ENCODE peak calls at places on chromosomes 16 and 17, in six cellular contexts. D, K, P, E, V and H are unnamed samples.

GRCh38 chr16:53849585-53849984 is 145.6 kb downstream of the FTO start:
- DNase-seq in P (no peak), E (peak; percentile 3), D (no peak), V (no peak), K (no peak), H (no peak)

GRCh38 chr17:17462048-17462824 is 14.6 kb upstream of the MED9 start:
- DNase-seq in K (no peak), D (no peak), E (no peak), P (no peak), V (no peak), H (no peak)

GRCh38 chr16:4980691-4981090 is 22.6 kb downstream of the SEC14L5 start:
- DNase-seq in V (no peak), K (no peak), E (no peak), P (no peak), D (no peak), H (no peak)

GRCh38 chr16:13377143-13377542 is 475.7 kb downstream of the SHISA9 start:
- DNase-seq in K (no peak), P (no peak), E (no peak), V (no peak), D (no peak), H (no peak)

GRCh38 chr17:78316867-78317816 is 42.7 kb downstream of the SOCS3 start:
- DNase-seq in D (peak; percentile 48), E (peak; percentile 48), V (peak; percentile 82), P (no peak), K (no peak), H (no peak)

GRCh38 chr16:4372578-4373355 is 1.1 kb downstream of the VASN start:
- DNase-seq in E (no peak), D (no peak), P (no peak), K (peak; percentile 62), V (no peak), H (no peak)

GRCh38 chr16:48013476-48013875 is 142.3 kb downstream of the ABCC12 start:
- DNase-seq in P (no peak), E (no peak), D (no peak), K (peak; percentile 16), V (no peak), H (no peak)

GRCh38 chr16:16073884-16074781 is 124.7 kb downstream of the ABCC1 start:
- DNase-seq in P (no peak), V (peak; percentile 63), D (peak; percentile 79), K (peak; percentile 78), E (peak; percentile 56), H (no peak)